ENCODE peak calls at places on chromosomes 2 and 18, in seven cellular contexts. D, F, Y, O, N, U and Q are unnamed samples.

GRCh38 chr2:235500761-235501662 is 7.2 kb downstream of the AGAP1 start:
- ATAC-seq in D (no peak), F (no peak), Y (no peak), O (peak), N (no peak), U (no peak), Q (no peak)

GRCh38 chr2:30422437-30422805 is 24.6 kb upstream of the LCLAT1 start:
- ATAC-seq in D (peak), F (peak), Y (peak), O (peak), N (peak), U (peak), Q (peak)

GRCh38 chr18:47191956-47192355 is 15.8 kb upstream of the IER3IP1 start:
- ATAC-seq in D (no peak), F (no peak), Y (no peak), O (no peak), N (no peak), U (no peak), Q (no peak)

GRCh38 chr2:219160186-219161017 is at the start of gene NHEJ1:
- ATAC-seq in D (peak), F (peak), Y (peak), O (peak), N (peak), U (peak), Q (peak)

GRCh38 chr2:85527787-85528186 is 11.2 kb upstream of the MAT2A start:
- ATAC-seq in D (no peak), F (no peak), Y (no peak), O (no peak), N (no peak), U (peak), Q (no peak)

GRCh38 chr2:144379891-144380311 is 140.0 kb downstream of the ZEB2 start:
- ATAC-seq in D (peak), F (peak), Y (peak), O (peak), N (peak), U (peak), Q (no peak)

GRCh38 chr2:137975280-137976271 is 11.3 kb downstream of the HNMT start:
- ATAC-seq in D (no peak), F (no peak), Y (no peak), O (peak), N (no peak), U (peak), Q (no peak)

GRCh38 chr18:35949903-35950627 is 22.4 kb upstream of the RMP24 start:
- ATAC-seq in D (peak), F (peak), Y (peak), O (peak), N (peak), U (peak), Q (peak)

GRCh38 chr2:180240774-180241173 is 233.7 kb upstream of the CWC22 start:
- ATAC-seq in D (no peak), F (no peak), Y (no peak), O (no peak), N (no peak), U (no peak), Q (no peak)

GRCh38 chr2:119463136-119463535 is 31.5 kb downstream of the TMEM37 start:
- ATAC-seq in D (no peak), F (no peak), Y (no peak), O (no peak), N (no peak), U (no peak), Q (no peak)

GRCh38 chr2:30144260-30144659 is 2.5 kb upstream of the YPEL5 start:
- ATAC-seq in D (no peak), F (no peak), Y (no peak), O (no peak), N (no peak), U (no peak), Q (no peak)

GRCh38 chr2:44126106-44126797 is 42.4 kb upstream of the PPM1B start:
- ATAC-seq in D (no peak), F (peak), Y (no peak), O (no peak), N (no peak), U (no peak), Q (no peak)

GRCh38 chr2:69243652-69244051 is 143.4 kb downstream of the GFPT1 start:
- ATAC-seq in D (no peak), F (no peak), Y (no peak), O (no peak), N (no peak), U (no peak), Q (no peak)

GRCh38 chr2:200306719-200306968 is 151 bp downstream of the SPATS2L start:
- ATAC-seq in D (no peak), F (no peak), Y (no peak), O (no peak), N (no peak), U (no peak), Q (no peak)

GRCh38 chr18:23593720-23594119 is 7.4 kb upstream of the NPC1 start:
- ATAC-seq in D (no peak), F (no peak), Y (no peak), O (peak), N (no peak), U (peak), Q (no peak)

GRCh38 chr2:24586955-24587354 is 95.9 kb downstream of the NCOA1 start:
- ATAC-seq in D (no peak), F (no peak), Y (no peak), O (no peak), N (no peak), U (no peak), Q (no peak)

GRCh38 chr2:173983414-173983871 is 18.3 kb upstream of the SP3 start:
- ATAC-seq in D (no peak), F (no peak), Y (no peak), O (no peak), N (peak), U (no peak), Q (no peak)

GRCh38 chr18:48036641-48037421 is 106.4 kb upstream of the SMAD2 start:
- ATAC-seq in D (no peak), F (no peak), Y (no peak), O (peak), N (no peak), U (no peak), Q (peak)

GRCh38 chr2:120229341-120229740 is 6.1 kb upstream of the TMEM185B start:
- ATAC-seq in D (no peak), F (no peak), Y (no peak), O (no peak), N (no peak), U (no peak), Q (no peak)

GRCh38 chr2:173146590-173146989 is 70.9 kb downstream of the MAP3K20 start:
- ATAC-seq in D (no peak), F (no peak), Y (no peak), O (no peak), N (no peak), U (no peak), Q (no peak)

GRCh38 chr2:200340527-200341224 is 34.2 kb downstream of the SPATS2L start:
- ATAC-seq in D (peak), F (no peak), Y (peak), O (no peak), N (no peak), U (peak), Q (no peak)

GRCh38 chr2:144572977-144573376 is 53.1 kb upstream of the ZEB2 start:
- ATAC-seq in D (no peak), F (no peak), Y (no peak), O (no peak), N (no peak), U (no peak), Q (no peak)

GRCh38 chr2:138324068-138324771 is 177.3 kb upstream of the SPOPL start:
- ATAC-seq in D (no peak), F (no peak), Y (no peak), O (no peak), N (no peak), U (no peak), Q (no peak)

GRCh38 chr2:134512734-134513467 is 205.9 kb downstream of the TMEM163 start:
- ATAC-seq in D (no peak), F (peak), Y (no peak), O (no peak), N (no peak), U (no peak), Q (no peak)

GRCh38 chr2:217184242-217184641 is 324.4 kb upstream of the TNP1 start:
- ATAC-seq in D (no peak), F (no peak), Y (no peak), O (no peak), N (no peak), U (no peak), Q (no peak)

GRCh38 chr18:24837065-24837464 is 376.6 kb downstream of the HRH4 start:
- ATAC-seq in D (no peak), F (no peak), Y (no peak), O (no peak), N (no peak), U (no peak), Q (no peak)

GRCh38 chr2:162915858-162916257 is 77.3 kb upstream of the KCNH7 start:
- ATAC-seq in D (no peak), F (no peak), Y (no peak), O (no peak), N (no peak), U (no peak), Q (no peak)

GRCh38 chr2:172955587-172955986 is 120.1 kb upstream of the MAP3K20 start:
- ATAC-seq in D (no peak), F (no peak), Y (no peak), O (no peak), N (peak), U (no peak), Q (no peak)

GRCh38 chr2:71812736-71813135 is 334.9 kb downstream of the CYP26B1 start:
- ATAC-seq in D (no peak), F (no peak), Y (no peak), O (no peak), N (no peak), U (no peak), Q (no peak)

GRCh38 chr2:32947484-32948143 is 861 bp downstream of the LTBP1 start:
- ATAC-seq in D (peak), F (peak), Y (peak), O (peak), N (peak), U (peak), Q (peak)

GRCh38 chr2:455046-455705 is 167.3 kb upstream of the ALKAL2 start:
- ATAC-seq in D (no peak), F (no peak), Y (no peak), O (no peak), N (no peak), U (no peak), Q (no peak)

GRCh38 chr2:153858250-153858649 is 13.5 kb upstream of the GALNT13 start:
- ATAC-seq in D (no peak), F (no peak), Y (no peak), O (no peak), N (no peak), U (no peak), Q (no peak)

GRCh38 chr2:73740767-73741166 is 3.6 kb upstream of the TPRKB start:
- ATAC-seq in D (no peak), F (no peak), Y (no peak), O (no peak), N (no peak), U (no peak), Q (no peak)